ENCODE peak calls at places on chromosomes 1 and 21, in five cellular contexts. S is H1, Z is occipital lobe, R is Right ventricle myocardium inferior, X is MCF 10A. H is an unnamed sample.

GRCh38 chr1:65423884-65424655 is 3.6 kb downstream of the LEPR start:
- DNase-seq in X (peak), R (no peak), S (no peak), Z (no peak), H (no peak)

GRCh38 chr1:98288494-98288893 is 367.7 kb upstream of the DPYD start:
- DNase-seq in S (no peak), R (no peak), X (no peak), Z (no peak), H (no peak)

GRCh38 chr1:170967042-170967910 is 31.9 kb downstream of the MROH9 start:
- DNase-seq in S (no peak), R (no peak), X (peak), Z (no peak), H (no peak)

GRCh38 chr1:8439015-8439702 is 121.2 kb downstream of the SLC45A1 start:
- DNase-seq in Z (peak), R (peak), X (peak), S (no peak), H (no peak)

GRCh38 chr1:209176866-209177430 is 406.6 kb upstream of the CAMK1G start:
- DNase-seq in Z (no peak), X (no peak), S (no peak), R (no peak), H (no peak)

GRCh38 chr1:206987873-206988272 is 17.6 kb upstream of the FCAMR start:
- DNase-seq in S (no peak), Z (no peak), X (no peak), R (no peak), H (no peak)

GRCh38 chr1:6601865-6602668 is 602 bp downstream of the KLHL21 start:
- DNase-seq in R (no peak), S (no peak), Z (peak), X (no peak), H (peak)

GRCh38 chr1:116944613-116945012 is 34.9 kb downstream of the PTGFRN start:
- DNase-seq in Z (no peak), X (no peak), S (no peak), R (no peak), H (no peak)

GRCh38 chr1:8152731-8153702 is 126.9 kb upstream of the ERRFI1 start:
- DNase-seq in X (no peak), R (no peak), Z (no peak), S (no peak), H (no peak)

GRCh38 chr1:87478231-87478630 is 149.6 kb downstream of the LMO4 start:
- DNase-seq in X (peak), R (peak), S (no peak), Z (no peak), H (no peak)

GRCh38 chr1:22717038-22717758 is 6.6 kb downstream of the EPHB2 start:
- DNase-seq in Z (no peak), X (no peak), R (no peak), S (no peak), H (no peak)

GRCh38 chr21:42673633-42674328 is 20.4 kb downstream of the PDE9A start:
- DNase-seq in S (no peak), Z (no peak), R (no peak), X (no peak), H (no peak)

GRCh38 chr1:243996223-243996622 is 54.9 kb upstream of the ZBTB18 start:
- DNase-seq in Z (no peak), S (no peak), X (no peak), R (no peak), H (no peak)

GRCh38 chr1:157249739-157250138 is 111.5 kb upstream of the ETV3 start:
- DNase-seq in X (no peak), R (no peak), S (no peak), Z (no peak), H (no peak)

GRCh38 chr21:42406201-42406601 is 2.5 kb downstream of the UBASH3A start:
- DNase-seq in S (no peak), X (no peak), Z (no peak), R (no peak), H (no peak)

GRCh38 chr1:1175221-1176062 is 1.8 kb downstream of the TTLL10 start:
- DNase-seq in R (no peak), X (no peak), S (no peak), Z (no peak), H (no peak)

GRCh38 chr1:99602404-99602969 is 43.4 kb upstream of the PALMD start:
- DNase-seq in R (no peak), Z (no peak), S (no peak), X (no peak), H (no peak)

GRCh38 chr1:202281316-202282016 is 60.3 kb downstream of the UBE2T start:
- DNase-seq in X (peak), Z (no peak), R (no peak), S (no peak), H (no peak)

GRCh38 chr1:172460901-172461315 is 17.0 kb upstream of the PIGC start:
- DNase-seq in X (no peak), S (no peak), R (no peak), Z (no peak), H (no peak)

GRCh38 chr1:179883040-179883501 is 986 bp downstream of the TOR1AIP1 start:
- DNase-seq in R (no peak), S (no peak), Z (no peak), X (no peak), H (no peak)

GRCh38 chr1:3584915-3585314 is 26.4 kb downstream of the MEGF6 start:
- DNase-seq in S (no peak), R (no peak), X (no peak), Z (no peak), H (no peak)

H was measured in anterior cingulate cortex.